ENCODE peak calls at places on chromosomes 13 and 19, in eight cellular contexts. B is NCI-H1694 treated with DMSO at 0.1 percent for 48 hours, J is cardiac muscle cell, R is RCC 7860, W is HT-29, V is ureter, S is PC-3, I is HCEC 1CT. K is an unnamed sample.

GRCh38 chr19:46700704-46701103 is 16.2 kb downstream of the PRKD2 start:
- DNase-seq in B (no peak), J (no peak), R (no peak), W (no peak), V (no peak), S (no peak), I (no peak), K (no peak)

GRCh38 chr19:49809155-49809986 is 3.7 kb downstream of the FUZ start:
- DNase-seq in B (peak), J (no peak), R (peak), W (peak), V (peak), S (peak), I (no peak), K (peak)

GRCh38 chr19:40802300-40803169 is 3.5 kb downstream of the EGLN2 start:
- DNase-seq in B (no peak), J (peak), R (no peak), W (no peak), V (no peak), S (no peak), I (no peak), K (no peak)

GRCh38 chr13:97284558-97284957 is 62.4 kb downstream of the MBNL2 start:
- DNase-seq in B (no peak), J (peak), R (no peak), W (no peak), V (no peak), S (no peak), I (peak), K (peak)

GRCh38 chr13:112072531-112073244 is 5.7 kb downstream of the SOX1 start:
- DNase-seq in B (no peak), J (no peak), R (no peak), W (no peak), V (no peak), S (no peak), I (no peak), K (no peak)

GRCh38 chr19:28963481-28964245 is 249.3 kb downstream of the UQCRFS1 start:
- DNase-seq in B (no peak), J (no peak), R (peak), W (no peak), V (no peak), S (no peak), I (no peak), K (no peak)

GRCh38 chr19:55189424-55189823 is 9.3 kb upstream of the SYT5 start:
- DNase-seq in B (no peak), J (peak), R (peak), W (no peak), V (peak), S (peak), I (peak), K (peak)

GRCh38 chr13:73168226-73168992 is 109.6 kb downstream of the KLF5 start:
- DNase-seq in B (no peak), J (peak), R (no peak), W (peak), V (no peak), S (peak), I (no peak), K (no peak)

GRCh38 chr13:96673825-96674224 is 320.5 kb downstream of the OXGR1 start:
- DNase-seq in B (no peak), J (no peak), R (no peak), W (no peak), V (no peak), S (no peak), I (no peak), K (no peak)

GRCh38 chr19:29708553-29709439 is 6.3 kb downstream of the C19orf12 start:
- DNase-seq in B (no peak), J (peak), R (no peak), W (no peak), V (no peak), S (no peak), I (no peak), K (no peak)

GRCh38 chr13:32150239-32150638 is 118.7 kb downstream of the FRY start:
- DNase-seq in B (no peak), J (peak), R (no peak), W (no peak), V (no peak), S (no peak), I (no peak), K (no peak)

GRCh38 chr19:46241676-46242075 is 12.1 kb downstream of the IGFL1 start:
- DNase-seq in B (no peak), J (no peak), R (no peak), W (no peak), V (no peak), S (no peak), I (no peak), K (no peak)

GRCh38 chr19:2047449-2048103 is 3.5 kb downstream of the MKNK2 start:
- DNase-seq in B (no peak), J (no peak), R (peak), W (peak), V (peak), S (peak), I (peak), K (peak)

GRCh38 chr13:40272776-40273139 is 393.7 kb downstream of the FOXO1 start:
- DNase-seq in B (no peak), J (peak), R (peak), W (no peak), V (no peak), S (peak), I (no peak), K (no peak)

GRCh38 chr19:13051581-13052165 is 51.0 kb downstream of the LYL1 start:
- DNase-seq in B (no peak), J (peak), R (peak), W (peak), V (no peak), S (peak), I (peak), K (peak)

GRCh38 chr19:55346725-55347441 is 7.2 kb downstream of the KMT5C start:
- DNase-seq in B (no peak), J (no peak), R (no peak), W (no peak), V (no peak), S (no peak), I (no peak), K (no peak)

GRCh38 chr19:13054605-13055212 is 47.9 kb downstream of the LYL1 start:
- DNase-seq in B (no peak), J (no peak), R (no peak), W (no peak), V (no peak), S (no peak), I (peak), K (no peak)

K was measured in amniotic epithelial cell.